ENCODE peak calls at places on chromosomes 5 and 9, in nine cellular contexts. Y, T, S, U, W, C, B, X and Q are unnamed samples.

GRCh38 chr9:33288235-33288634 is 2.1 kb upstream of the NFX1 start:
- DNase-seq in Y (no peak), T (no peak), S (no peak), U (no peak), W (no peak), C (no peak), B (no peak), X (no peak), Q (no peak)

GRCh38 chr5:110398951-110399350 is 327.5 kb downstream of the TMEM232 start:
- DNase-seq in Y (no peak), T (no peak), S (no peak), U (no peak), W (no peak), C (no peak), B (no peak), X (no peak), Q (no peak)

GRCh38 chr9:79817469-79818004 is 245.8 kb downstream of the TLE4 start:
- DNase-seq in Y (no peak), T (no peak), S (peak; percentile 46), U (no peak), W (no peak), C (no peak), B (peak; percentile 16), X (no peak), Q (no peak)

GRCh38 chr9:117104972-117105495 is 309.8 kb downstream of the ASTN2 start:
- DNase-seq in Y (no peak), T (no peak), S (no peak), U (no peak), W (no peak), C (no peak), B (peak; percentile 52), X (no peak), Q (no peak)

GRCh38 chr5:52007230-52007858 is 624.1 kb downstream of the ISL1 start:
- DNase-seq in Y (peak; percentile 59), T (no peak), S (no peak), U (no peak), W (peak; percentile 5), C (no peak), B (peak; percentile 30), X (peak; percentile 2), Q (peak; percentile 63)

GRCh38 chr9:129414377-129415021 is 206.4 kb downstream of the C9orf50 start:
- DNase-seq in Y (peak; percentile 19), T (peak; percentile 35), S (peak; percentile 60), U (peak; percentile 30), W (peak; percentile 63), C (peak; percentile 61), B (no peak), X (peak; percentile 60), Q (peak; percentile 48)

GRCh38 chr5:122076669-122077450 is 1.2 kb downstream of the LOX start:
- DNase-seq in Y (peak; percentile 60), T (no peak), S (peak; percentile 13), U (no peak), W (peak; percentile 52), C (peak; percentile 70), B (peak; percentile 83), X (peak; percentile 69), Q (peak; percentile 80)

GRCh38 chr5:108720416-108720815 is 27.3 kb upstream of the FER start:
- DNase-seq in Y (no peak), T (no peak), S (no peak), U (no peak), W (no peak), C (no peak), B (peak; percentile 23), X (no peak), Q (no peak)

GRCh38 chr5:132090107-132090506 is 16.5 kb downstream of the CSF2 start:
- DNase-seq in Y (no peak), T (no peak), S (no peak), U (no peak), W (no peak), C (no peak), B (peak; percentile 96), X (peak; percentile 64), Q (peak; percentile 67)

GRCh38 chr9:90132866-90133265 is 509.8 kb downstream of the DIRAS2 start:
- DNase-seq in Y (no peak), T (no peak), S (no peak), U (no peak), W (no peak), C (no peak), B (no peak), X (no peak), Q (no peak)

GRCh38 chr5:124736814-124737186 is 9.6 kb downstream of the ZNF608 start:
- DNase-seq in Y (no peak), T (no peak), S (no peak), U (no peak), W (no peak), C (no peak), B (no peak), X (no peak), Q (no peak)

GRCh38 chr9:105093685-105094084 is 150.8 kb upstream of the SLC44A1 start:
- DNase-seq in Y (no peak), T (no peak), S (no peak), U (no peak), W (no peak), C (no peak), B (no peak), X (no peak), Q (no peak)

GRCh38 chr5:169415948-169416347 is 115.0 kb upstream of the SLIT3 start:
- DNase-seq in Y (no peak), T (no peak), S (no peak), U (no peak), W (no peak), C (no peak), B (no peak), X (no peak), Q (no peak)

GRCh38 chr5:155004138-155004744 is 9.3 kb upstream of the KIF4B start:
- DNase-seq in Y (no peak), T (no peak), S (peak; percentile 3), U (no peak), W (no peak), C (no peak), B (peak; percentile 39), X (no peak), Q (peak; percentile 60)

GRCh38 chr5:157930710-157931109 is 71.8 kb upstream of the CLINT1 start:
- DNase-seq in Y (no peak), T (no peak), S (no peak), U (no peak), W (no peak), C (no peak), B (no peak), X (no peak), Q (peak; percentile 48)

GRCh38 chr5:66856041-66856805 is 260.0 kb downstream of the MAST4 start:
- DNase-seq in Y (no peak), T (no peak), S (no peak), U (no peak), W (no peak), C (no peak), B (no peak), X (no peak), Q (peak; percentile 34)

GRCh38 chr9:91711755-91712591 is 238.1 kb downstream of the ROR2 start:
- DNase-seq in Y (peak; percentile 60), T (no peak), S (peak; percentile 86), U (peak; percentile 20), W (no peak), C (no peak), B (peak; percentile 31), X (peak; percentile 3), Q (no peak)

GRCh38 chr5:99034336-99034735 is 105.5 kb upstream of the CHD1 start:
- DNase-seq in Y (peak; percentile 32), T (no peak), S (no peak), U (no peak), W (no peak), C (no peak), B (no peak), X (no peak), Q (peak; percentile 50)

GRCh38 chr5:28328691-28329090 is 1290.3 kb upstream of the CDH9 start:
- DNase-seq in Y (no peak), T (no peak), S (no peak), U (no peak), W (no peak), C (no peak), B (peak; percentile 28), X (no peak), Q (no peak)

GRCh38 chr9:100577776-100578448 is at the start of gene CAVIN4:
- DNase-seq in Y (no peak), T (no peak), S (no peak), U (no peak), W (no peak), C (no peak), B (no peak), X (peak; percentile 36), Q (no peak)

GRCh38 chr5:88298425-88298824 is 29.8 kb upstream of the TMEM161B start:
- DNase-seq in Y (no peak), T (no peak), S (no peak), U (no peak), W (peak; percentile 7), C (no peak), B (peak; percentile 26), X (peak; percentile 42), Q (no peak)

GRCh38 chr9:1219284-1219683 is 169.1 kb downstream of the DMRT2 start:
- DNase-seq in Y (no peak), T (no peak), S (no peak), U (no peak), W (no peak), C (no peak), B (peak; percentile 67), X (no peak), Q (no peak)

GRCh38 chr9:109793921-109794320 is 13.9 kb downstream of the PALM2AKAP2 start:
- DNase-seq in Y (no peak), T (no peak), S (no peak), U (no peak), W (no peak), C (no peak), B (no peak), X (no peak), Q (no peak)

GRCh38 chr5:1971944-1972343 is 89.2 kb upstream of the IRX4 start:
- DNase-seq in Y (no peak), T (no peak), S (no peak), U (no peak), W (no peak), C (no peak), B (no peak), X (no peak), Q (no peak)

GRCh38 chr9:40884072-40884901 is 244.2 kb downstream of the FOXD4L6 start:
- DNase-seq in Y (no peak), T (no peak), S (no peak), U (no peak), W (no peak), C (no peak), B (no peak), X (no peak), Q (no peak)

GRCh38 chr9:88587885-88588628 is 53.1 kb downstream of the NXNL2 start:
- DNase-seq in Y (no peak), T (no peak), S (no peak), U (no peak), W (no peak), C (no peak), B (no peak), X (no peak), Q (no peak)

GRCh38 chr5:151896041-151896691 is 28.5 kb downstream of the GLRA1 start:
- DNase-seq in Y (no peak), T (no peak), S (no peak), U (no peak), W (peak; percentile 4), C (no peak), B (peak; percentile 90), X (peak; percentile 9), Q (no peak)